ENCODE peak calls at places on chromosomes 11 and 22, in eight cellular contexts. E is Peyer's patch, G is breast epithelium, R is prostate gland, H is uterus, D is spleen, A is heart left ventricle, W is transverse colon. Q is an unnamed sample.

GRCh38 chr22:17769013-17769715 is 5.1 kb downstream of the BID start:
- DNase-seq in E (no peak), G (no peak), H (no peak), W (no peak), D (peak; percentile 85), R (no peak), A (no peak), Q (no peak)

GRCh38 chr11:95586681-95587080 is 202.9 kb downstream of the FAM76B start:
- DNase-seq in A (no peak), G (no peak), D (no peak), H (no peak), R (no peak), E (no peak), W (no peak), Q (no peak)

GRCh38 chr22:19449422-19449767 is 1.9 kb upstream of the C22orf39 start:
- DNase-seq in R (no peak), G (no peak), H (no peak), W (no peak), A (no peak), E (no peak), D (no peak), Q (no peak)

GRCh38 chr11:119764108-119764874 is 35.3 kb upstream of the NECTIN1 start:
- DNase-seq in G (peak; percentile 50), H (peak; percentile 40), E (no peak), A (peak; percentile 78), W (no peak), R (no peak), D (peak; percentile 69), Q (peak; percentile 32)

GRCh38 chr22:30564045-30564765 is 10.3 kb downstream of the GAL3ST1 start:
- DNase-seq in H (no peak), R (no peak), E (no peak), W (no peak), D (no peak), G (no peak), A (no peak), Q (no peak)

GRCh38 chr11:17790453-17790852 is 55.9 kb downstream of the KCNC1 start:
- DNase-seq in D (no peak), H (no peak), W (no peak), G (no peak), R (no peak), A (no peak), E (no peak), Q (no peak)

GRCh38 chr22:22924369-22925145 is 36.9 kb downstream of the IGLL5 start:
- DNase-seq in A (no peak), W (no peak), H (no peak), R (no peak), D (no peak), G (no peak), E (no peak), Q (no peak)

GRCh38 chr11:40998888-40999287 is 460.6 kb downstream of the LRRC4C start:
- DNase-seq in D (no peak), E (no peak), R (no peak), A (no peak), G (no peak), W (no peak), H (no peak), Q (no peak)

GRCh38 chr11:10625982-10626311 is 57.5 kb upstream of the LYVE1 start:
- DNase-seq in E (no peak), W (no peak), R (no peak), A (peak; percentile 54), G (no peak), D (peak; percentile 76), H (no peak), Q (no peak)

GRCh38 chr11:132427611-132428010 is 1057.2 kb downstream of the NTM start:
- DNase-seq in W (no peak), H (no peak), D (no peak), G (no peak), R (no peak), A (no peak), E (no peak), Q (no peak)

GRCh38 chr22:28829358-28830181 is 29.2 kb upstream of the XBP1 start:
- DNase-seq in W (peak; percentile 85), A (peak; percentile 79), D (peak; percentile 91), R (peak; percentile 79), H (peak; percentile 78), G (peak; percentile 75), E (peak; percentile 91), Q (peak; percentile 59)

DNA sequence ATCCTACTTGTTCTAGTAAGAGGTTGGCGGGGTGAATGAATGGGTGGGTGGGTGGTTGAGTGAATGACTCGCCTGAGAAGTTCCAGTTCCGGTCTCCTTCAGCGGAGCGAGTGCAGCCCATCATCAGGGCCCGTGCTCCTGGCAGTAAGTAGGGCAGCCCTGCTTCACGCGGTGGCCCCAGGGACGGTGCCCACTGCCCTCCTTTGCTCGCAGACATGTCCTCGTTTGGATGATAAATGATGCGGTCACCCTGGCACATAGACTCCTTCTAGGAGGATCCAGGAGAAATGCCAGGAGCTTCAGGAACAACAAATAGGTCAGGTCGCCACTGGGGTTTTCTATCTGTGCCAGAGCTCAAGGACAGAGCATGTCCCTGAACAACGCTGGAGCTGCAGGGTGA is 370.8 kb downstream of the CTTN start:
- DNase-seq in R (no peak), D (peak; percentile 32), H (no peak), A (no peak), E (no peak), G (no peak), W (no peak), Q (no peak)
- TF ChIP-seq POLR2A in R (no peak), D (no peak), H (no peak), A (no peak), E (no peak), G (no peak), W (no peak), Q (no peak)

GRCh38 chr11:35031869-35032268 is 107.1 kb upstream of the CD44 start:
- DNase-seq in W (no peak), H (no peak), G (no peak), E (no peak), R (no peak), D (no peak), A (no peak), Q (no peak)
- H3K9me3 ChIP-seq in W (no peaks in the 10 kb centered on the region), H (no peaks in the 10 kb centered on the region), G (no peaks in the 10 kb centered on the region), E (no peaks in the 10 kb centered on the region), R (no peaks in the 10 kb centered on the region), D (peaks cover 6% of the 10 kb centered on the region), A (no peaks in the 10 kb centered on the region), Q (no peaks in the 10 kb centered on the region)

DNA sequence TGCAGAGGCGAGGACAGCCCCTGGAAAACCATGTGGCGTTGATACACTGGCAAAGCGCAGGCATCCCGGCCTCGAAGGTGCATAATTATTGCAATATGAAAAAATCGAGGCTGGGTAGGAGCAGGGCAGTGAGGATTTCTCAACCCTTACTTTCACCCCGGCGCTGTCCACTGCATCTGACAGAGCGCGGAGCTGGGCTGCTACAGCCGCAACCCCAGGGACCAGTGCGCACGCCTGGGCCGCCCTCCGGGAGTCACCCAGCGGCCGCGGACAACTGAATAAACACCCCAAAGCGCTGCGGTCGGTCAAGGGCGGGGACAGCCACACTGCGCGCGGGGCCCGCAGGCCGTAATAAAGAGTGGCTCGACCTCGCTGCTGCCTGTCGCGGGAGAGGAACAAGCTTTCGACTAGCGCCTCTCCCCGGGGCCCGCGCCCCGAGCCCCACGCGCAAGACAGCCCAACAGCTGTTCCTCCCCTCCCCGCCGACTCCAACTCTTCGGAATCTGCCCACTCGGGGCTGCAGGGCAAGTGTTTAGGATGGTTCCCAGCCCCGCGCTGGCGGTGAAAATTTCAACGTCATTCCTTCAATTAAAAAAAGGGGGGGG is 3.6 kb upstream of the WT1 start:
- DNase-seq in H (peak; percentile 50), W (no peak), R (no peak), D (peak; percentile 71), E (no peak), A (no peak), G (no peak), Q (no peak)
- H3K27ac ChIP-seq in H (peak overlapping the region; percentile 98), W (no peak overlapping the region), R (no peak overlapping the region), D (peak overlapping the region; percentile 84), E (no peak overlapping the region), A (no peak overlapping the region), G (no peak overlapping the region), Q (no peak overlapping the region)

DNA sequence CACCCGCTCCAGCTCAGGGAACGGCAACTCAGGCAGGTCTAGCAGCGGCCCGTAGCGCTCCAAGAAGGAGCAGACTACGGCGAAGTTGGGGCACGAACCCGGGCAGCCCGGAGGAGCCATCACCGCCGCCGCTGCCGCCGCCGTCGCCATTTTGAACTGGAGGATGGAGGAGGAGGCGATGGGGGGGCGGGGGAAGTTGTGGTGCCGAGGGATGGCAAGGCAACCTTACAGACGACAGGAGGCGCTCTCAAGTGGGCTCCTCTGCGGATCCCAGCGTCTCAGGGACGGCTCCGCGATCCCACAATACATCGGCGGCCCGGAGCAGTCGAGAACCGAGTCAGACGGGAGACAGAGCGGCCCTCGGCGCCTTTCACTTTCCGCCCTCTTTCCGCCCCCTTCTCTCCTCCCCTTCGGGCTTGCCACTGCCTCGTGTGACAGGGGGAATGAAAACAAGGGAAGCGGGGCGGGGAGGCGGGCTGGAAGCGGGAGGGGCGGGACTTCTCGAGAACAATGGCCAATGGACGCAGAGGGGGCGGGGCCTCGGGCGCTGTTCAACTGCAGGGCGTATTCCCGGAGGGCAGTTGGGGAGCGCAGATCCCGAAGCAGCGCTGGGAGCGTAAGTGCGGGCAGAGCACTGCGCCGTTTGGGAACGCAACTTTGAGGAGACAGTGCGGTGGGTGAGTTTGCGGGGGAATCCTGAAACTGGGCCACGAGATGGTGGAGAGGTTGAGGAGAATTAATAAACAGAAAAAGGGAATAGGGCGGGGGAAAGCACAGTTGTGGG is at the start of the genes AAMDC and RSF1:
- DNase-seq in W (peak; percentile 99), G (peak; percentile 96), H (peak; percentile 97), D (peak; percentile 99), R (peak; percentile 99), E (peak; percentile 99), A (peak; percentile 99), Q (peak; percentile 98)
- TF ChIP-seq POLR2A in W (peak; percentile 74), G (peak; percentile 25), H (peak; percentile 79), D (peak; percentile 33), R (peak; percentile 97), E (peak; percentile 44), A (peak; percentile 95), Q (peak; percentile 82)

GRCh38 chr11:35419713-35420333 is 465 bp upstream of the SLC1A2 start:
- DNase-seq in R (no peak), H (no peak), E (no peak), D (no peak), A (no peak), G (no peak), W (no peak), Q (no peak)

GRCh38 chr11:35415488-35415887 is 3.9 kb downstream of the SLC1A2 start:
- DNase-seq in W (no peak), A (no peak), R (no peak), E (no peak), D (no peak), G (no peak), H (no peak), Q (no peak)

GRCh38 chr11:35420371-35420770 is 1.0 kb upstream of the SLC1A2 start:
- DNase-seq in R (no peak), H (no peak), D (no peak), W (no peak), E (no peak), A (peak; percentile 44), G (no peak), Q (no peak)

GRCh38 chr11:35418847-35419712 is at the start of gene SLC1A2:
- DNase-seq in R (no peak), H (peak; percentile 27), E (no peak), W (no peak), D (no peak), G (no peak), A (peak; percentile 31), Q (no peak)

GRCh38 chr11:35418282-35418846 is 994 bp downstream of the SLC1A2 start:
- DNase-seq in D (no peak), A (no peak), W (no peak), R (no peak), H (no peak), E (no peak), G (no peak), Q (no peak)
- H3K9me3 ChIP-seq in D (no peaks in the 10 kb centered on the region), A (no peaks in the 10 kb centered on the region), W (no peaks in the 10 kb centered on the region), R (no peaks in the 10 kb centered on the region), H (no peaks in the 10 kb centered on the region), E (no peaks in the 10 kb centered on the region), G (no peaks in the 10 kb centered on the region), Q (no peaks in the 10 kb centered on the region)